ENCODE peak calls at places on chromosomes 13 and 19, in eight cellular contexts. One of them, this sample, is unnamed.

GRCh38 chr19:4278010-4278409 is 1.1 kb upstream of the SHD start:
- DNase-seq in uterus: no peak
- DNase-seq in dorsolateral prefrontal cortex: no peak
- DNase-seq in colonic mucosa: no peak
- DNase-seq in left ventricle myocardium inferior: no peak
- DNase-seq in astrocyte of the spinal cord: no peak
- DNase-seq in stimulated activated CD4-positive, alpha-beta T cell treated with anti-CD3 and anti-CD28 coated beads, Interleukin-2, amount 100 ng/mL, for 4 hours: no peak
- DNase-seq in EL: no peak
- DNase-seq in this sample: no peak

GRCh38 chr19:19259741-19260140 is 13.4 kb downstream of the TM6SF2 start:
- DNase-seq in dorsolateral prefrontal cortex: peak
- DNase-seq in left ventricle myocardium inferior: no peak
- DNase-seq in colonic mucosa: no peak
- DNase-seq in EL: peak
- DNase-seq in stimulated activated CD4-positive, alpha-beta T cell treated with anti-CD3 and anti-CD28 coated beads, Interleukin-2, amount 100 ng/mL, for 4 hours: no peak
- DNase-seq in astrocyte of the spinal cord: no peak
- DNase-seq in uterus: no peak
- DNase-seq in this sample: no peak

GRCh38 chr19:2083174-2083854 is 12.8 kb downstream of the MOB3A start:
- DNase-seq in stimulated activated CD4-positive, alpha-beta T cell treated with anti-CD3 and anti-CD28 coated beads, Interleukin-2, amount 100 ng/mL, for 4 hours: peak
- DNase-seq in dorsolateral prefrontal cortex: no peak
- DNase-seq in uterus: no peak
- DNase-seq in colonic mucosa: no peak
- DNase-seq in left ventricle myocardium inferior: no peak
- DNase-seq in astrocyte of the spinal cord: no peak
- DNase-seq in EL: no peak
- DNase-seq in this sample: peak

GRCh38 chr13:83879431-83880171 is 2.7 kb downstream of the SLITRK1 start:
- DNase-seq in stimulated activated CD4-positive, alpha-beta T cell treated with anti-CD3 and anti-CD28 coated beads, Interleukin-2, amount 100 ng/mL, for 4 hours: no peak
- DNase-seq in colonic mucosa: no peak
- DNase-seq in uterus: no peak
- DNase-seq in astrocyte of the spinal cord: no peak
- DNase-seq in dorsolateral prefrontal cortex: peak
- DNase-seq in EL: peak
- DNase-seq in left ventricle myocardium inferior: no peak
- DNase-seq in this sample: no peak

GRCh38 chr13:66922444-66922843 is 307.7 kb downstream of the PCDH9 start:
- DNase-seq in uterus: no peak
- DNase-seq in stimulated activated CD4-positive, alpha-beta T cell treated with anti-CD3 and anti-CD28 coated beads, Interleukin-2, amount 100 ng/mL, for 4 hours: no peak
- DNase-seq in dorsolateral prefrontal cortex: no peak
- DNase-seq in left ventricle myocardium inferior: no peak
- DNase-seq in colonic mucosa: no peak
- DNase-seq in astrocyte of the spinal cord: no peak
- DNase-seq in EL: no peak
- DNase-seq in this sample: no peak

GRCh38 chr19:37007587-37008220 is 70.5 kb upstream of the ZNF420 start:
- DNase-seq in colonic mucosa: peak
- DNase-seq in EL: no peak
- DNase-seq in dorsolateral prefrontal cortex: peak
- DNase-seq in uterus: peak
- DNase-seq in stimulated activated CD4-positive, alpha-beta T cell treated with anti-CD3 and anti-CD28 coated beads, Interleukin-2, amount 100 ng/mL, for 4 hours: peak
- DNase-seq in astrocyte of the spinal cord: peak
- DNase-seq in left ventricle myocardium inferior: peak
- DNase-seq in this sample: peak

GRCh38 chr19:47510516-47511127 is 4.2 kb downstream of the NAPA start:
- DNase-seq in colonic mucosa: no peak
- DNase-seq in stimulated activated CD4-positive, alpha-beta T cell treated with anti-CD3 and anti-CD28 coated beads, Interleukin-2, amount 100 ng/mL, for 4 hours: no peak
- DNase-seq in dorsolateral prefrontal cortex: peak
- DNase-seq in astrocyte of the spinal cord: no peak
- DNase-seq in left ventricle myocardium inferior: no peak
- DNase-seq in uterus: no peak
- DNase-seq in EL: no peak
- DNase-seq in this sample: no peak

GRCh38 chr13:78623132-78623531 is 19.8 kb upstream of the POU4F1 start:
- DNase-seq in uterus: no peak
- DNase-seq in dorsolateral prefrontal cortex: no peak
- DNase-seq in EL: no peak
- DNase-seq in left ventricle myocardium inferior: no peak
- DNase-seq in astrocyte of the spinal cord: no peak
- DNase-seq in colonic mucosa: no peak
- DNase-seq in stimulated activated CD4-positive, alpha-beta T cell treated with anti-CD3 and anti-CD28 coated beads, Interleukin-2, amount 100 ng/mL, for 4 hours: no peak
- DNase-seq in this sample: no peak

GRCh38 chr19:42135836-42136235 is 3.6 kb upstream of the POU2F2 start:
- DNase-seq in EL: no peak
- DNase-seq in colonic mucosa: no peak
- DNase-seq in dorsolateral prefrontal cortex: no peak
- DNase-seq in stimulated activated CD4-positive, alpha-beta T cell treated with anti-CD3 and anti-CD28 coated beads, Interleukin-2, amount 100 ng/mL, for 4 hours: no peak
- DNase-seq in left ventricle myocardium inferior: no peak
- DNase-seq in uterus: no peak
- DNase-seq in astrocyte of the spinal cord: no peak
- DNase-seq in this sample: no peak

This sample was measured in mucosa of descending colon.